ENCODE peak calls at places on chromosomes 11 and 22, in five cellular contexts. R is HFF-Myc, T is GM23248, Z is PC-9, F is astrocyte of the spinal cord. E is an unnamed sample.

GRCh38 chr22:41916745-41917358 is 2.0 kb upstream of the SHISA8 start:
- DNase-seq in T (no peak), R (no peak), Z (no peak), F (no peak), E (no peak)

GRCh38 chr11:67640021-67640757 is 626 bp upstream of the TBX10 start:
- DNase-seq in Z (peak), F (peak), T (peak), R (no peak), E (peak)

GRCh38 chr22:33438273-33438672 is 380.1 kb upstream of the SYN3 start:
- DNase-seq in R (peak), Z (peak), T (peak), F (peak), E (peak)

GRCh38 chr11:105456950-105457349 is 152.9 kb upstream of the GRIA4 start:
- DNase-seq in Z (no peak), T (no peak), F (no peak), R (no peak), E (no peak)

GRCh38 chr11:117152066-117152465 is 8.0 kb downstream of the PAFAH1B2 start:
- DNase-seq in R (no peak), F (no peak), T (no peak), Z (no peak), E (no peak)

GRCh38 chr22:49829044-49829719 is 1.5 kb upstream of the BRD1 start:
- DNase-seq in T (no peak), F (no peak), Z (no peak), R (no peak), E (no peak)

GRCh38 chr11:10605941-10606381 is 37.5 kb upstream of the LYVE1 start:
- DNase-seq in T (peak), R (no peak), Z (no peak), F (peak), E (no peak)

GRCh38 chr22:17250380-17251129 is 31.3 kb upstream of the ADA2 start:
- DNase-seq in F (no peak), R (no peak), T (no peak), Z (no peak), E (no peak)

GRCh38 chr22:37233751-37234631 is 10.1 kb downstream of the RAC2 start:
- DNase-seq in Z (no peak), T (no peak), R (no peak), F (no peak), E (no peak)

GRCh38 chr22:22591348-22592299 is 32.6 kb upstream of the PRAME start:
- DNase-seq in F (no peak), R (no peak), T (peak), Z (no peak), E (no peak)

GRCh38 chr11:2778630-2779498 is 79.1 kb upstream of the KCNQ1OT1 start:
- DNase-seq in F (peak), T (peak), Z (no peak), R (no peak), E (peak)